ENCODE peak calls at places on chromosomes 13 and 19, in four cellular contexts. B is AG10803, L is GM12865, I is AG09309. Z is an unnamed sample.

GRCh38 chr13:23506071-23506820 is 64.0 kb upstream of the TNFRSF19 start:
- DNase-seq in I (no peak), B (peak; percentile 80), L (no peak), Z (peak; percentile 67)

GRCh38 chr19:48571378-48572162 is 19.6 kb downstream of the SULT2B1 start:
- DNase-seq in I (no peak), L (no peak), B (no peak), Z (no peak)

GRCh38 chr13:87671824-87672603 is 843 bp downstream of the SLITRK5 start:
- DNase-seq in B (no peak), L (no peak), I (no peak), Z (no peak)

GRCh38 chr13:109873351-109874123 is 87.2 kb upstream of the IRS2 start:
- DNase-seq in L (no peak), I (no peak), B (no peak), Z (no peak)

GRCh38 chr13:81874681-81875661 is 1534.0 kb upstream of the SPRY2 start:
- DNase-seq in L (no peak), I (no peak), B (no peak), Z (no peak)

GRCh38 chr13:52348081-52348480 is 57.9 kb downstream of the THSD1 start:
- DNase-seq in B (peak; percentile 94), L (no peak), I (peak; percentile 88), Z (peak; percentile 79)

GRCh38 chr19:7781157-7781556 is 18.1 kb downstream of the CLEC4M start:
- DNase-seq in B (no peak), L (no peak), I (no peak), Z (no peak)

GRCh38 chr19:43446746-43447489 is 18.5 kb downstream of the LYPD3 start:
- DNase-seq in I (no peak), L (peak; percentile 78), B (peak; percentile 68), Z (peak; percentile 91)

GRCh38 chr13:113291997-113292862 is 4.8 kb upstream of the LAMP1 start:
- DNase-seq in I (no peak), B (peak; percentile 25), L (no peak), Z (peak; percentile 68)

GRCh38 chr13:30580852-30581502 is 36.7 kb upstream of the USPL1 start:
- DNase-seq in B (no peak), I (no peak), L (no peak), Z (no peak)

GRCh38 chr13:91145806-91146205 is 201.7 kb upstream of the MIR17HG start:
- DNase-seq in L (no peak), I (no peak), B (no peak), Z (no peak)

DNA sequence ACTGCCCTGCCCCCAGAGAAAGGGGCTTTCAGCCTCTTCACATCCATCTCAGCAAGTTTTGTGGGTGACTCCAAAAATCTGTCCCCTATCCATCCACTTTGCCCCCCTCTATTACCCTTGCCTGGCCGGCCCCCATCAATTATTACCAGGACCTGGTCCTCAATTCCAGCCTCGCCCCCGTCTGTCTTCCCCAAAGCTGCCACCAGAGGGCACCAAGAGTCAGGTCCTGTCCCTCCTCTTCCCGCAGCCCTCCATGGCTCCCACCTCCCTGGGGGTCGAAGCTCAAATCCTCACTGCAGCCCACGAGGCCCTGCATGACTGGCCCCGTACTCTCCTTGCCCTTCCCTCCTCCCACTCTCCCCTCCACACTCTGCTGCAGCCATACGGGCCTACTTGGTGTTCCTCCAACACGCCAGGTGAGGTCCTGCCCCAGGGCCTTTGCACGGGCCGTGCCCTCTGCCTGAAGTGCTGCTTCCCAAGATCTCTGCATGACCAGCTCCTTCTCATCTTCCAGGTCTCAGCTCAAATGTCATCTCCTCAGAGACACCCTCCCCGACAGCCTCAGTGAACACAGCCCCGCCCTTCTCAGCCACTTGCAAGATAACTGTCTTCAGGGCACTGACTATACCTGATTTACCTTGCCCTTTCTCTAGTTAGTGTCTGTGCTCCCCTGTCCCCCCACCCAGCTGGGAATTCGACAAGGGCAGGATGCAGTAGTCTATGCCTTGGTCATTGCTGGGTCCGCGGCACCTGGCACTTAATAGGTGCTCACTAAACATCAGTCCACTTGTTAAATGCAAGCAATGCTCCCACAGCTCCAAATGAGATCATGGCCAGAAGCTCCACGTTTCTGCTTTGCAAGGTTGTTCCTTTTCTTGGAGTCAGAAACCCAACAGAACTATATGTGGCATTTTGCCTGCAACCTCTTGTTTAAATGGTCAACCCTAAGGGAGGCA is 16.8 kb upstream of the SEMA6B start:
- DNase-seq in B (peak; percentile 42), I (no peak), L (peak; percentile 62), Z (peak; percentile 76)
- H3K4me3 ChIP-seq in B (no peak overlapping the region), I (no peak overlapping the region), L (no peak overlapping the region), Z (no peak overlapping the region)

GRCh38 chr13:98567140-98567539 is 9.8 kb downstream of the STK24 start:
- DNase-seq in B (no peak), I (no peak), L (no peak), Z (no peak)
- H3K4me3 ChIP-seq in B (no peak overlapping the region), I (no peak overlapping the region), L (no peak overlapping the region), Z (no peak overlapping the region)

DNA sequence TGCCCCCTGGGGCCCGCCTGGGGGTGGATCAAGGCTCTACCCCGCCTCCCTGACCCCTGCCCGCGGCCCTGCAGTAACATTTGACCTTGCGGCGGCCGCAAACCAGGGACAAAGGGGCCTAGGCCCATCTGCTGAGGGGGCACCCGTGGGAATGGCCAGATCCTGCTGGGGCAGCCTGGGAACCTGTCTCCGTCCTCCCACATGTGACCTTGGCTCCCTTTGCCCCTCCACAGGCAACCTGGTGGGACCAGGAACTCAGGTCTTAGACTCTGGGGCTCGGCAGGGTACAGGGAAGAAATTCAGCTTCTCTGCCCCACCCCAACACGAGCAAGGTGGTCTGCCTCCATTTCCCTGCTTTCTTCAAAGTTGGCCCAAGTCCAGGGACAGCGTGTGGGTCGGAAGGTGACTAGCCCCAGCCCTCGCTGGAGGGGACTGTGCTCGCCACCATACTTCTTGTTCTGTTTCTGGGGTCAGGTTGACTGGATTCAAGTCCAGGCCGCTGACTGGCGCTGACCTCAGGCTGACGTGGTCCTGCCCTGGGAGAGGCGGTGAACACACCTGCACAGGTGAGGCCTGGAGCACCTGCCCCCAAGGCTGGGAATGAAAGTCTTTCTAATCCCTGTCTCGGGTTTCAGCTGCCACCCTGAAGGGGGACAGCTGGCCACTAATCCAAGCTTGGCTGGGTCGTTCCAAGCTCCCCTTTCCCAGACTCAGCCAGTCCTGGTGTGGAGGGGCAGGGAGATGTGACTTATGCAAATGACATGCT is 2.5 kb upstream of the NR2F6 start:
- DNase-seq in L (no peak), I (no peak), B (no peak), Z (no peak)
- H3K4me3 ChIP-seq in L (no peak overlapping the region), I (no peak overlapping the region), B (no peak overlapping the region), Z (no peak overlapping the region)

DNA sequence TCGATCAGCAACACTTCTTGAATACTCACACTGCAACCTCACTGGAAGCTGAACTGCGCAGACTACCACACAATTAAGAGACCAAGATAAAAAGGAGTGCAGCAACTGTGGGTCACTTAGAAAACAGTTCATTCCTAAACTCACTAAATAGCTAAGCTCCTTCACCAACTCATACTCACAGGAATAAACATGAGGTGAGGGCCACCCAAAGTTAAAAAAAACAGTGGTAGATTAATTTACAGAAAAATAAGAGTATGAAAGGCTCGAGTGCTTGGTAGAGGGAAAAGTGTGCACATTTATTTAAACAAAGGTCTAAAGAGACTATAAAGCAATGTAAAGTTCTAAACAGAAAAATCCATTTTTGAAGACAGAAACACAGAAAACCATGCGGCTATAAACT is 7.6 kb downstream of the ANKRD10 start:
- DNase-seq in I (no peak), L (no peak), B (no peak), Z (no peak)
- H3K4me3 ChIP-seq in I (no peak overlapping the region), L (no peak overlapping the region), B (no peak overlapping the region), Z (no peak overlapping the region)

DNA sequence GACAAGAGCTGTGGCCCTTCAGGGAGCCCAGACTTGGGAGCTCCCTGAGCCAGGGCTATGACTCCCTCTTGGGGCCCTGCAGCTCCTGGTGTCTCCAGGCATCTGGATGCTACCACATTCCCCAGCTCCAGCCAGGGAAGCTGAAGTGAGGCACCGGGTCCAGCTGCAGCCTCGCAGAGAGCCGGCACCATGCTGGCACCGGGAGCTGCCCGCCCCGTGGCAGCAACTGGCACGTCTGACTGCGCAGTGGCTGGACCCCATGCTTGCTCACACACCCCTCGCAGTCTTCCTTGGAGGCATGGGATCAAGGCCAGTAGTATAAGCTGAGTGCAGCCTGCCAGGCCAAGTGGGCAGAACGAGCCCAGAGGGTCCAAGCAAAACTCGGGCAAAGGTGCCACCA is 7.4 kb downstream of the IGFL4 start:
- DNase-seq in I (no peak), L (no peak), B (no peak), Z (no peak)
- H3K4me3 ChIP-seq in I (no peak overlapping the region), L (no peak overlapping the region), B (no peak overlapping the region), Z (no peak overlapping the region)

DNA sequence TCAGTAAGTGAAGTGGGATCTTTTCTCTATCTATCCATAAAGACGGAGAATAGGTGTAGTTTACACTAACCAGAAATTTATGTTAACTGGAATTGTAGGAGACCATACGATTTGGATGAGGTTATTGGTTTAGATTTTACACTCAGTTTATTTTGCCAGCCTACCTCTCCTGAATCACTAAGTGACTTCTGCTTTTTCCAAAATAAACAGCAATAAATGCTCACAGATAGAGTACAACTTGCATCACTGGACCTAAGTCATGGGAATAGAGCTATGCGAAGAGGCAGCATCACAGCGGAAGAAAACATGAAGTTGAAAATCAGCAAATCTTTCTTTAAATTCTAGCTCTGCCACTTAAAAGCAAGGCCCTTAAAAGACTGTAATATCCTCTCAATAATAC is 781.0 kb downstream of the LIG4 start:
- DNase-seq in L (no peak), B (no peak), I (no peak), Z (no peak)
- H3K4me3 ChIP-seq in L (no peak overlapping the region), B (no peak overlapping the region), I (no peak overlapping the region), Z (no peak overlapping the region)

DNA sequence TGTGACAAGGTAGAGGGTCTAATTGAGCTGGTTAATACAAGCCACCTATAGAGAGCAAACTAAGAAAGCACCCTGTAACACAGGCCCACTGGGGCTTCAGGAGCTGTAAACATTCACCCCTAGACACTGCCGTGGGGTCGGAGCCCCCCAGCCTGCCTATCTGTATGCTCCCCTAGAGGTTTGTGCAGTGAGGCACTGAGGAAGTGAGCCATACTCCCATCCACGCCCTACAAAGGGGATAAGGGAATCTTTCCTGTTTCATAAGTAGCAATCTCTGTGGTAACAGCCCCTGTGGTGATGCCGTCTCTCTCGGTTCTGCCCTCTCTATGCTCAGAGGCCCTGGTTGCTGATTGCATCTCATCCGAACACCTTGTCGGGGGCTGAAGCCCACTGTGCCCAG is 94.2 kb upstream of the GJB6 start:
- DNase-seq in L (no peak), I (no peak), B (no peak), Z (no peak)
- H3K4me3 ChIP-seq in L (no peak overlapping the region), I (no peak overlapping the region), B (no peak overlapping the region), Z (no peak overlapping the region)

Z was measured in adipocyte.